ENCODE peak calls at places on chromosomes 11 and 22, in four cellular contexts. L is D721Med, X is CD14-positive monocyte, W is T1000. Y is an unnamed sample.
A peak's percentile ranks its signal among the peaks of the same experiment; 100 is the strongest.

GRCh38 chr11:119540370-119541125 is 117.6 kb upstream of the THY1 start:
- DNase-seq in L (no peak), X (no peak), W (no peak), Y (peak; percentile 37)

GRCh38 chr11:124115782-124116616 is 749 bp downstream of the VWA5A start:
- DNase-seq in L (no peak), X (no peak), W (no peak), Y (peak; percentile 85)

GRCh38 chr11:19220903-19221682 is 19.3 kb upstream of the CSRP3 start:
- DNase-seq in L (peak; percentile 29), X (no peak), W (no peak), Y (no peak)

GRCh38 chr11:64906314-64906635 is 10.7 kb downstream of the ATG2A start:
- DNase-seq in L (no peak), X (no peak), W (no peak), Y (no peak)

GRCh38 chr22:48675141-48675827 is 1152.4 kb downstream of the BRD1 start:
- DNase-seq in L (no peak), X (no peak), W (no peak), Y (no peak)

GRCh38 chr22:23035557-23036277 is 34.6 kb upstream of the GNAZ start:
- DNase-seq in L (no peak), X (no peak), W (no peak), Y (no peak)

GRCh38 chr11:34948721-34949120 is 32.3 kb downstream of the PDHX start:
- DNase-seq in L (no peak), X (no peak), W (no peak), Y (no peak)

GRCh38 chr11:106152013-106152412 is 74.6 kb downstream of the AASDHPPT start:
- DNase-seq in L (no peak), X (no peak), W (no peak), Y (peak; percentile 54)

GRCh38 chr22:43050995-43051394 is 36.0 kb upstream of the PACSIN2 start:
- DNase-seq in L (no peak), X (no peak), W (no peak), Y (peak; percentile 71)

GRCh38 chr11:46387919-46388618 is 3.5 kb downstream of the CHRM4 start:
- DNase-seq in L (no peak), X (no peak), W (no peak), Y (peak; percentile 73)

GRCh38 chr11:64146036-64146943 is 19.6 kb downstream of the MACROD1 start:
- DNase-seq in L (no peak), X (no peak), W (peak; percentile 47), Y (peak; percentile 77)

GRCh38 chr22:23080542-23081290 is 10.4 kb downstream of the GNAZ start:
- DNase-seq in L (no peak), X (no peak), W (no peak), Y (no peak)

GRCh38 chr11:11978792-11979486 is 29.5 kb downstream of the DKK3 start:
- DNase-seq in L (no peak), X (no peak), W (no peak), Y (peak; percentile 59)

GRCh38 chr11:12815150-12815523 is 140.9 kb downstream of the TEAD1 start:
- DNase-seq in L (no peak), X (no peak), W (no peak), Y (no peak)

GRCh38 chr11:91773090-91773489 is 451.5 kb upstream of the FAT3 start:
- DNase-seq in L (no peak), X (no peak), W (no peak), Y (peak; percentile 70)

GRCh38 chr11:33500865-33501479 is 199.7 kb downstream of the C11orf91 start:
- DNase-seq in L (no peak), X (no peak), W (peak; percentile 4), Y (no peak)

GRCh38 chr11:77474509-77475070 is 696 bp upstream of the PAK1 start:
- DNase-seq in L (no peak), X (no peak), W (no peak), Y (no peak)

GRCh38 chr11:4084406-4084805 is 10.2 kb upstream of the RRM1 start:
- DNase-seq in L (peak; percentile 32), X (no peak), W (no peak), Y (no peak)

GRCh38 chr11:26621147-26621546 is 49.1 kb upstream of the MUC15 start:
- DNase-seq in L (no peak), X (no peak), W (no peak), Y (peak; percentile 77)

GRCh38 chr11:124074554-124074953 is 33.4 kb upstream of the OR10G7 start:
- DNase-seq in L (no peak), X (peak; percentile 44), W (no peak), Y (no peak)

GRCh38 chr11:48047616-48048015 is 67.3 kb downstream of the PTPRJ start:
- DNase-seq in L (no peak), X (peak; percentile 58), W (no peak), Y (no peak)

GRCh38 chr11:67416416-67417335 is 1.2 kb downstream of the CARNS1 start:
- DNase-seq in L (no peak), X (no peak), W (no peak), Y (no peak)

GRCh38 chr11:31106963-31107576 is 262.5 kb downstream of the DCDC1 start:
- DNase-seq in L (no peak), X (no peak), W (no peak), Y (peak; percentile 74)

GRCh38 chr11:108551653-108552462 is 41.7 kb downstream of the EXPH5 start:
- DNase-seq in L (no peak), X (no peak), W (no peak), Y (peak; percentile 81)

GRCh38 chr11:71068963-71069362 is 183.4 kb downstream of the SHANK2 start:
- DNase-seq in L (no peak), X (no peak), W (no peak), Y (no peak)

GRCh38 chr11:94602430-94603372 is 35.5 kb downstream of the PIWIL4 start:
- DNase-seq in L (no peak), X (peak; percentile 50), W (no peak), Y (peak; percentile 89)

GRCh38 chr11:115301029-115301428 is 203.2 kb downstream of the CADM1 start:
- DNase-seq in L (no peak), X (no peak), W (no peak), Y (no peak)

GRCh38 chr11:133911169-133911568 is 45.6 kb downstream of the IGSF9B start:
- DNase-seq in L (no peak), X (no peak), W (no peak), Y (no peak)

GRCh38 chr11:46026616-46027293 is 94.5 kb downstream of the PHF21A start:
- DNase-seq in L (no peak), X (no peak), W (peak; percentile 2), Y (peak; percentile 79)

GRCh38 chr11:63766501-63767270 is 1.9 kb downstream of the ZFTA start:
- DNase-seq in L (no peak), X (no peak), W (no peak), Y (peak; percentile 58)

GRCh38 chr11:126647735-126648134 is 292.2 kb downstream of the ST3GAL4 start:
- DNase-seq in L (no peak), X (no peak), W (peak; percentile 54), Y (peak; percentile 78)

Y was measured in islet precursor cell.